ENCODE peak calls at places on chromosomes 5 and 9, in four cellular contexts. J, R, V and Z are unnamed samples.

GRCh38 chr9:118721923-118722322 is 647.3 kb downstream of the BRINP1 start:
- DNase-seq in J (no peak), R (no peak), V (no peak), Z (no peak)

GRCh38 chr5:143219696-143220095 is 183.8 kb downstream of the NR3C1 start:
- DNase-seq in J (no peak), R (no peak), V (no peak), Z (no peak)

GRCh38 chr9:132006657-132007370 is 72.9 kb downstream of the MED27 start:
- DNase-seq in J (no peak), R (no peak), V (no peak), Z (no peak)

GRCh38 chr9:116002624-116003023 is 151.0 kb upstream of the PAPPA start:
- DNase-seq in J (no peak), R (no peak), V (no peak), Z (no peak)

GRCh38 chr5:176530983-176531901 is 6.0 kb downstream of the RNF44 start:
- DNase-seq in J (no peak), R (peak; percentile 79), V (no peak), Z (no peak)

GRCh38 chr5:38190111-38190510 is 68.2 kb upstream of the EGFLAM start:
- DNase-seq in J (no peak), R (no peak), V (no peak), Z (no peak)

GRCh38 chr5:71899865-71900342 is 180.8 kb downstream of the CARTPT start:
- DNase-seq in J (no peak), R (no peak), V (no peak), Z (no peak)

GRCh38 chr5:42366051-42366450 is 57.2 kb upstream of the GHR start:
- DNase-seq in J (no peak), R (no peak), V (no peak), Z (no peak)

GRCh38 chr5:673140-673836 is 19.9 kb downstream of the TPPP start:
- DNase-seq in J (no peak), R (peak; percentile 47), V (peak; percentile 71), Z (no peak)

GRCh38 chr5:72523960-72524582 is 16.9 kb upstream of the ZNF366 start:
- DNase-seq in J (no peak), R (no peak), V (no peak), Z (no peak)

GRCh38 chr5:74679968-74680367 is 5.1 kb upstream of the HEXB start:
- DNase-seq in J (no peak), R (no peak), V (no peak), Z (no peak)

GRCh38 chr9:98455957-98456621 is 200.6 kb upstream of the TBC1D2 start:
- DNase-seq in J (no peak), R (no peak), V (no peak), Z (no peak)
- TF ChIP-seq CTCF in J (no peak), R (no peak), V (no peak), Z (no peak)

GRCh38 chr9:83688921-83689320 is 18.8 kb downstream of the UBQLN1 start:
- DNase-seq in J (no peak), R (no peak), V (no peak), Z (no peak)

DNA sequence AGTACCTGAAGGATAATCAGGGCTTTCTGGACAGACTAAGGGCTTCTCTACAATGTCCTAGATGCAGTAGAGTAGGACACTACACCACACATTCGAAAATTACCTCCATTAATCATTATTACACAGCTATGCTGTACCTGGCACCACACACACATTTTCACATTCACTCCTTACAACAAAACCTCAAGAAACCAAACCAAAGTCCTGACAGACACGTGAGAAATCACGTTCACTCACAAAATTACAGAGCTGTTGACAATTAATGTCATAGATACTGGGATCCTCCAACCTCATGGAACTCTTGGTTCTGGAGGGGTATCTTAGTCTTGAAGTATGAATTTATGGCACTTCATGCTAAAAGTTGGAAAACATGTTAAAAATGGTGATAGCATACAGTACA is 16.3 kb downstream of the UBQLN1 start:
- DNase-seq in J (no peak), R (no peak), V (no peak), Z (no peak)
- TF ChIP-seq CTCF in J (no peak), R (no peak), V (no peak), Z (no peak)

DNA sequence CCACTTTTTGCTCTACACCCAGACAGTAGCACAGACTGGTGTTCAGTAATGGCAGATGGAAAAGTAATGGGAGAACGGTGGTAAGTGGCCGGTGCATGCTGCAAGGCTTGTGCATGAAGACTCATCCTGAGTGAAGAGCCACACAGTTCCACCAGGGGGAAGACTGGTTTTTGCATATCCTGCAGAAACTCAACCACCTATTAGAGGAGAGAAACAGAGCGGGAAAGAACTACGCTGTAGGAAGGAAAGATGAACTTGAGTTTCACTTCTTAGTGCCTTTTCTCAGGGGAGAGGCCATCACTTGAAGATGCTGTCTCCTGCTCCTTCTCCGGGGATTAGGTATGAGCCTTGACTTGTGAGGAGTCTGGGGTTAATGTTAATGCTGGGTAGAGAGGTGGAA is 9.4 kb upstream of the PRSS3 start:
- DNase-seq in J (no peak), R (no peak), V (no peak), Z (no peak)
- TF ChIP-seq CTCF in J (peak; percentile 36), R (no peak), V (peak; percentile 26), Z (no peak)

GRCh38 chr5:172009536-172010270 is 3.3 kb upstream of the FBXW11 start:
- DNase-seq in J (no peak), R (no peak), V (no peak), Z (no peak)
- TF ChIP-seq CTCF in J (no peak), R (no peak), V (no peak), Z (no peak)

GRCh38 chr5:51471642-51472041 is 88.4 kb downstream of the ISL1 start:
- DNase-seq in J (no peak), R (no peak), V (no peak), Z (no peak)

GRCh38 chr5:51465165-51465564 is 81.9 kb downstream of the ISL1 start:
- DNase-seq in J (no peak), R (no peak), V (no peak), Z (no peak)

GRCh38 chr5:51472472-51472871 is 89.2 kb downstream of the ISL1 start:
- DNase-seq in J (no peak), R (no peak), V (no peak), Z (no peak)

GRCh38 chr5:51466214-51466613 is 83.0 kb downstream of the ISL1 start:
- DNase-seq in J (no peak), R (no peak), V (no peak), Z (no peak)

GRCh38 chr5:51468196-51468595 is 84.9 kb downstream of the ISL1 start:
- DNase-seq in J (no peak), R (no peak), V (no peak), Z (no peak)
- TF ChIP-seq CTCF in J (no peak), R (no peak), V (no peak), Z (no peak)

GRCh38 chr5:54895816-54896341 is 89.5 kb downstream of the ESM1 start:
- DNase-seq in J (no peak), R (no peak), V (no peak), Z (no peak)
- TF ChIP-seq CTCF in J (peak; percentile 40), R (peak; percentile 23), V (peak; percentile 52), Z (no peak)

GRCh38 chr9:133994359-133995011 is 2.4 kb upstream of the VAV2 start:
- DNase-seq in J (peak; percentile 83), R (peak; percentile 93), V (peak; percentile 92), Z (peak; percentile 77)

GRCh38 chr9:133993635-133994253 is 1.6 kb upstream of the VAV2 start:
- DNase-seq in J (no peak), R (no peak), V (no peak), Z (no peak)

GRCh38 chr9:133992780-133993634 is 883 bp upstream of the VAV2 start:
- DNase-seq in J (peak; percentile 93), R (peak; percentile 89), V (peak; percentile 96), Z (peak; percentile 60)

GRCh38 chr9:133996531-133997520 is 4.7 kb upstream of the VAV2 start:
- DNase-seq in J (no peak), R (no peak), V (peak; percentile 55), Z (no peak)

GRCh38 chr9:133995012-133995896 is 3.1 kb upstream of the VAV2 start:
- DNase-seq in J (no peak), R (no peak), V (peak; percentile 65), Z (no peak)
- TF ChIP-seq CTCF in J (no peak), R (no peak), V (no peak), Z (no peak)